ENCODE peak calls at places on chromosomes 7 and 10, in seven cellular contexts. S, F, Q, J, B, U and C are unnamed samples. For H3K27me3, the result is how much of the 10 kb centered on the place peaks cover.

GRCh38 chr10:116540814-116541213 is 4.9 kb upstream of the PNLIP start:
- DNase-seq in Q (no peak), J (no peak), S (no peak), B (no peak), U (no peak), F (no peak), C (no peak)

GRCh38 chr7:24825315-24825917 is 68.2 kb upstream of the GSDME start:
- DNase-seq in S (no peak), J (no peak), Q (no peak), B (no peak), F (no peak), U (no peak), C (no peak)

GRCh38 chr10:124719213-124719851 is 24.8 kb downstream of the FAM53B start:
- DNase-seq in F (no peak), Q (peak), B (peak), J (peak), U (peak), S (peak), C (no peak)

GRCh38 chr10:105017116-105017515 is 376.0 kb downstream of the SORCS3 start:
- DNase-seq in F (no peak), Q (no peak), J (no peak), B (no peak), U (no peak), S (no peak), C (no peak)

GRCh38 chr7:86328801-86329433 is 314.8 kb upstream of the GRM3 start:
- DNase-seq in Q (no peak), S (no peak), F (no peak), J (no peak), B (no peak), U (no peak), C (no peak)

GRCh38 chr10:77865585-77866324 is 60.8 kb downstream of the DLG5 start:
- DNase-seq in J (no peak), U (no peak), S (no peak), F (no peak), B (no peak), Q (no peak), C (no peak)

GRCh38 chr7:16926283-16926682 is 44.5 kb upstream of the AGR3 start:
- DNase-seq in F (no peak), S (no peak), J (peak), Q (peak), B (no peak), U (no peak), C (peak)

GRCh38 chr7:39672176-39672575 is 48.8 kb downstream of the RALA start:
- DNase-seq in U (no peak), S (no peak), Q (no peak), B (no peak), J (peak), F (no peak), C (no peak)

GRCh38 chr10:61899997-61900828 is 1.3 kb upstream of the ARID5B start:
- DNase-seq in J (peak), F (peak), S (peak), Q (peak), U (peak), B (peak), C (peak)

GRCh38 chr7:149625947-149626392 is 128.4 kb upstream of the ZNF746 start:
- DNase-seq in B (no peak), S (no peak), F (no peak), U (no peak), Q (no peak), J (peak), C (no peak)

GRCh38 chr10:80684217-80684616 is 146.5 kb downstream of the SH2D4B start:
- DNase-seq in S (no peak), U (no peak), B (no peak), Q (no peak), F (peak), J (peak), C (no peak)

GRCh38 chr10:3028444-3028843 is 38.9 kb upstream of the PFKP start:
- DNase-seq in S (no peak), F (no peak), Q (no peak), J (no peak), B (no peak), U (no peak), C (no peak)

GRCh38 chr7:17184805-17185689 is 113.4 kb upstream of the AHR start:
- DNase-seq in J (no peak), F (no peak), S (no peak), U (no peak), B (no peak), Q (no peak), C (no peak)

GRCh38 chr10:75294518-75294865 is 58.7 kb upstream of the COMTD1 start:
- DNase-seq in U (peak), F (no peak), J (no peak), Q (no peak), B (peak), S (peak), C (peak)

GRCh38 chr7:143884978-143885559 is 16.9 kb downstream of the TCAF1 start:
- DNase-seq in U (peak), B (peak), J (peak), S (peak), Q (peak), F (peak), C (no peak)

GRCh38 chr10:72425133-72425532 is 70.4 kb upstream of the DNAJB12 start:
- DNase-seq in F (no peak), J (no peak), S (peak), Q (no peak), U (peak), B (no peak), C (no peak)

GRCh38 chr7:50812847-50813475 is 30.3 kb upstream of the GRB10 start:
- DNase-seq in F (no peak), J (no peak), B (peak), U (peak), Q (peak), S (peak), C (no peak)

GRCh38 chr7:130298927-130299326 is 6.0 kb downstream of the CPA4 start:
- DNase-seq in U (no peak), B (no peak), F (no peak), Q (no peak), J (no peak), S (no peak), C (no peak)

GRCh38 chr7:116665447-116665996 is 6.5 kb upstream of the MET start:
- DNase-seq in S (no peak), J (no peak), F (no peak), U (no peak), B (no peak), Q (no peak), C (no peak)

GRCh38 chr7:88073625-88074024 is 139.6 kb downstream of the ADAM22 start:
- DNase-seq in Q (no peak), S (no peak), B (no peak), U (no peak), F (no peak), J (no peak), C (no peak)

DNA sequence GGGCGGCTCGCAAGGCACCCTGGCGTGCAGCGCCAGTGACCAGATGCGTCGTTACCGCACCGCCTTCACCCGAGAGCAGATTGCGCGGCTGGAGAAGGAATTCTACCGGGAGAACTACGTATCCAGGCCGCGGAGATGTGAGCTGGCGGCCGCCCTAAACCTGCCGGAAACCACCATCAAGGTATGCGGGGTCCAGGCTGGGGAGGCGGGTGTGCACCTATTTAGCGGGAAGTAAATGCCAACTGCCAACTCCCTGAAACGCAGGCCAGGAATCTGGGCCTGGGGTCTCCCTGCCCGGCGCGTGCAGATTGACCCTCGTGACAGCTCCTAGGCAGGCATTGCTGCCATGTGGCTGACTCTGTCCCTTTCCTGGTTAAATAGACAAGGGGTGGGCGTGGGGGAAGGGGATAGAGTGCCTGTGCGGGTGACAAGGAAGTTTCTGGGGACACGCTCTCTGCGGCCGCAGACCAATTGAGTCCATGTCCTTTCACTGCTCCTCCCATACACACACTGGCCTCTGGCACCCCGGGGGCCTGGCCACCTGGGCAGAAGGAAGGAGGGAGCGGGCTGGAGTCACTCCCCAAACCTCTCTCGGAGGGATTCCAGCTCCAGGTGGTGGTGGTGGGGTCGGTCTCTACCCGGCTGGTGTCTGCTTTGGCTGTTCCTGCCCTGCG is 2.7 kb downstream of the EVX1 start:
- DNase-seq in J (no peak), U (no peak), S (no peak), F (no peak), B (no peak), Q (no peak), C (no peak)
- H3K27me3 ChIP-seq in J (half or more), U (under half), S (half or more), F (half or more), B (half or more), Q (half or more), C (half or more)

GRCh38 chr7:155131090-155131489 is 61.0 kb downstream of the HTR5A start:
- DNase-seq in J (no peak), Q (no peak), S (no peak), U (no peak), B (no peak), F (no peak), C (no peak)
- H3K27me3 ChIP-seq in J (under half), Q (under half), S (under half), U (under half), B (under half), F (half or more), C (under half)

DNA sequence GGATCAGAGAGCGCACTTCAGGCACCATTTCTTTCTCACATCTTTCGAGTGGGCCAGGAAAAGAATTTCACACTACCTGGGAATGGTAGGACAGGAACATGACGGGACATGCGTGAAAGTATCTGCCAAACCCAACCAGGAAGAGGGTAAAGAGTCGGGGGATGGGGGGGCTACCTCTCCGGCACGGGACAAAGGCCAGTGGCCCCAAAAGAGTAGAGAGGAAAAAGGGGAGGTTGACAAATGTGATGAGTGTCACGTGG is 830 bp upstream of the BEND7 start:
- DNase-seq in J (no peak), F (no peak), B (no peak), U (no peak), S (no peak), Q (no peak), C (no peak)
- H3K27me3 ChIP-seq in J (under half), F (under half), B (under half), U (under half), S (under half), Q (under half), C (under half)

GRCh38 chr10:86372119-86372784 is 5.7 kb upstream of the GRID1 start:
- DNase-seq in U (no peak), S (no peak), B (no peak), J (no peak), Q (no peak), F (no peak), C (peak)

GRCh38 chr10:86372785-86373239 is 6.2 kb upstream of the GRID1 start:
- DNase-seq in B (no peak), J (no peak), S (no peak), F (no peak), Q (no peak), U (no peak), C (peak)

GRCh38 chr10:86371691-86372090 is 5.1 kb upstream of the GRID1 start:
- DNase-seq in F (no peak), B (no peak), Q (no peak), J (no peak), U (no peak), S (no peak), C (peak)

GRCh38 chr10:86370006-86370585 is 3.5 kb upstream of the GRID1 start:
- DNase-seq in Q (no peak), S (no peak), U (no peak), F (no peak), B (no peak), J (no peak), C (peak)

GRCh38 chr10:86371116-86371515 is 4.5 kb upstream of the GRID1 start:
- DNase-seq in U (no peak), F (no peak), S (no peak), J (no peak), B (no peak), Q (no peak), C (peak)
- H3K27me3 ChIP-seq in U (under half), F (under half), S (under half), J (half or more), B (under half), Q (under half), C (under half)